ENCODE peak calls at places on chromosomes 11 and 22, in seven cellular contexts. L, X, Z, B, J, D and P are unnamed samples.

GRCh38 chr11:28674432-28675076 is 566.4 kb downstream of the METTL15 start:
- DNase-seq in B (peak), Z (peak), X (peak), J (peak), L (peak), D (peak), P (peak)

GRCh38 chr22:30675436-30675835 is 7.8 kb upstream of the DUSP18 start:
- DNase-seq in D (no peak), B (no peak), X (no peak), J (no peak), L (no peak), Z (no peak), P (no peak)

GRCh38 chr22:23781533-23781932 is 5.2 kb upstream of the SMARCB1 start:
- DNase-seq in B (peak), D (no peak), Z (peak), L (no peak), X (peak), J (no peak), P (no peak)

GRCh38 chr11:123754101-123754568 is at the start of gene OR6X1:
- DNase-seq in D (no peak), J (no peak), Z (no peak), B (no peak), L (no peak), X (no peak), P (no peak)

GRCh38 chr22:25902402-25902801 is 160.4 kb downstream of the MYO18B start:
- DNase-seq in B (no peak), J (no peak), X (no peak), Z (no peak), L (no peak), D (no peak), P (no peak)

GRCh38 chr11:74014880-74015279 is 6.0 kb upstream of the UCP3 start:
- DNase-seq in Z (no peak), B (no peak), X (no peak), J (no peak), D (no peak), L (no peak), P (no peak)

GRCh38 chr11:36492724-36493304 is 17.3 kb downstream of the TRAF6 start:
- DNase-seq in D (no peak), B (peak), L (peak), Z (peak), X (peak), J (peak), P (no peak)

GRCh38 chr22:38755155-38755910 is 465 bp downstream of the SUN2 start:
- DNase-seq in D (no peak), X (peak), B (peak), Z (peak), J (peak), L (peak), P (peak)

GRCh38 chr11:59756496-59756840 is 1.3 kb downstream of the STX3 start:
- DNase-seq in L (no peak), J (no peak), X (no peak), D (no peak), Z (no peak), B (no peak), P (no peak)

GRCh38 chr22:38111941-38112355 is 1.5 kb upstream of the BAIAP2L2 start:
- DNase-seq in J (no peak), D (no peak), Z (no peak), X (no peak), L (no peak), B (no peak), P (no peak)

GRCh38 chr11:37984991-37985390 is 1387.0 kb upstream of the RAG2 start:
- DNase-seq in Z (no peak), B (no peak), D (no peak), J (no peak), L (no peak), X (no peak), P (no peak)

GRCh38 chr11:122633219-122633829 is 22.2 kb upstream of the UBASH3B start:
- DNase-seq in L (peak), J (peak), X (peak), B (peak), D (no peak), Z (peak), P (peak)

GRCh38 chr11:124402326-124402922 is 3.6 kb upstream of the OR8B3 start:
- DNase-seq in X (peak), B (peak), D (peak), L (peak), J (peak), Z (peak), P (peak)

GRCh38 chr11:67010296-67010905 is 12.5 kb upstream of the SYT12 start:
- DNase-seq in X (no peak), B (no peak), L (no peak), J (no peak), D (no peak), Z (no peak), P (no peak)

GRCh38 chr11:61627831-61628753 is 47.2 kb upstream of the SYT7 start:
- DNase-seq in Z (peak), X (peak), B (peak), J (peak), D (no peak), L (peak), P (peak)

GRCh38 chr11:114247070-114247789 is 49.0 kb upstream of the NNMT start:
- DNase-seq in J (no peak), X (no peak), B (no peak), L (no peak), D (no peak), Z (no peak), P (no peak)

GRCh38 chr11:114250993-114251796 is 45.0 kb upstream of the NNMT start:
- DNase-seq in X (no peak), B (no peak), L (no peak), J (peak), D (no peak), Z (no peak), P (no peak)

GRCh38 chr11:114253771-114254170 is 42.4 kb upstream of the NNMT start:
- DNase-seq in Z (no peak), L (no peak), X (no peak), J (no peak), D (no peak), B (no peak), P (no peak)

GRCh38 chr11:114251797-114252327 is 44.3 kb upstream of the NNMT start:
- DNase-seq in Z (no peak), J (peak), D (no peak), B (no peak), L (no peak), X (no peak), P (peak)

DNA sequence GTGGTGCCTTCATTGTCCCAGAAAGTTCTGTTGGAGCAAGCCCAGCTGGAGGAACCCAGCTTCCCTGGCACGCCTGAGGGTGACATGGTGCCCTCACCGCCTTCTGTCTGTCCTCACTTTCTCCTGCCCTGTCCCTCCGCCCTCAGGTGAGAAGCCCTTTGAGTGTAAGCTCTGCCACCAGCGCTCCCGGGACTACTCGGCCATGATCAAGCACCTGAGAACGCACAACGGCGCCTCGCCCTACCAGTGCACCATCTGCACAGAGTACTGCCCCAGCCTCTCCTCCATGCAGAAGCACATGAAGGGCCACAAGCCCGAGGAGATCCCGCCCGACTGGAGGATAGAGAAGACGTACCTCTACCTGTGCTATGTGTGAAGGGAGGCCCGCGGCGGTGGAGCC is 46.0 kb upstream of the NNMT start:
- DNase-seq in X (no peak), B (no peak), Z (no peak), L (no peak), J (no peak), D (no peak), P (no peak)
- H2BK5ac ChIP-seq in X (no peak), B (no peak), Z (no peak), L (no peak), J (no peak), D (no peak), P (no peak)

DNA sequence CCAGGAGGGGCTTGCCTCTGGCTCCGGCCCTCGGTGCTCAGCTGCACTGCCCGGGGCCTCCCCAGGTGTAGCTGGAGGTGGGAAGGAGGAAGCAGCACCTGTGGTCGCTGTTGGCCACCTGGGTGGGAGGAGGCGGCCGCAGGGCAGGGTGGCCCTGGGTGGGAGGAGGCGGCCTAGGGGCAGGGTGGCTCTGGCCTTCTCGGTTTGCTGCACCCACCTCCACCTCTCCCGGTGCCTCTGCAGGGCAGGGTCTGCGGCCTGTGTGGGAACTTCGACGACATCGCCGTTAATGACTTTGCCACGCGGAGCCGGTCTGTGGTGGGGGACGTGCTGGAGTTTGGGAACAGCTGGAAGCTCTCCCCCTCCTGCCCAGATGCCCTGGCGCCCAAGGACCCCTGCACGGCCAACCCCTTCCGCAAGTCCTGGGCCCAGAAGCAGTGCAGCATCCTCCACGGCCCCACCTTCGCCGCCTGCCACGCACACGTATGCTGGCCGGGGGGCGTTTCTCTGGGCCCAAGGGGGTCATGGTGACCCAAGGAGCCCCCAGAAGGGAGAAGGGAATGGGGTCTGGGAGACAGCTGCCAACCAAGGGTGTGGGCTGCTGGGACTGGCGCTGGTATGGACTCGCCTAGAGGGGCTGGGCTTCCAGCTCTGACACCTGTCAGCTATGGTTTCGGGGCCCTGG is 20.6 kb downstream of the MUC5AC start:
- DNase-seq in X (no peak), L (no peak), B (no peak), J (no peak), Z (no peak), D (no peak), P (no peak)
- H3K23ac ChIP-seq in X (no peak), L (no peak), B (no peak), J (no peak), Z (no peak), D (no peak), P (no peak)

GRCh38 chr22:17928391-17928790 is 96.0 kb downstream of the MICAL3 start:
- DNase-seq in B (peak), J (no peak), L (no peak), Z (no peak), X (peak), D (no peak), P (no peak)
- H2BK5ac ChIP-seq in B (no peak), J (no peak), L (no peak), Z (no peak), X (no peak), D (no peak), P (no peak)

GRCh38 chr11:23594755-23595154 is 734.5 kb upstream of the CCDC179 start:
- DNase-seq in X (no peak), D (no peak), J (no peak), B (no peak), Z (no peak), L (no peak), P (no peak)
- H3K23ac ChIP-seq in X (no peak), D (no peak), J (no peak), B (no peak), Z (no peak), L (no peak), P (no peak)

GRCh38 chr11:6608726-6609501 is 3.1 kb downstream of the TAF10 start:
- DNase-seq in D (no peak), B (no peak), X (peak), L (no peak), Z (no peak), J (no peak), P (peak)

GRCh38 chr11:6604081-6604626 is 580 bp downstream of the ILK start:
- DNase-seq in B (peak), X (peak), J (peak), L (peak), Z (peak), D (no peak), P (peak)

GRCh38 chr11:6607190-6607635 is 3.6 kb downstream of the ILK start:
- DNase-seq in X (no peak), D (no peak), B (no peak), L (no peak), Z (no peak), J (no peak), P (no peak)

GRCh38 chr11:6608011-6608410 is 4.0 kb downstream of the TAF10 start:
- DNase-seq in Z (no peak), X (no peak), D (no peak), B (peak), L (no peak), J (no peak), P (no peak)

DNA sequence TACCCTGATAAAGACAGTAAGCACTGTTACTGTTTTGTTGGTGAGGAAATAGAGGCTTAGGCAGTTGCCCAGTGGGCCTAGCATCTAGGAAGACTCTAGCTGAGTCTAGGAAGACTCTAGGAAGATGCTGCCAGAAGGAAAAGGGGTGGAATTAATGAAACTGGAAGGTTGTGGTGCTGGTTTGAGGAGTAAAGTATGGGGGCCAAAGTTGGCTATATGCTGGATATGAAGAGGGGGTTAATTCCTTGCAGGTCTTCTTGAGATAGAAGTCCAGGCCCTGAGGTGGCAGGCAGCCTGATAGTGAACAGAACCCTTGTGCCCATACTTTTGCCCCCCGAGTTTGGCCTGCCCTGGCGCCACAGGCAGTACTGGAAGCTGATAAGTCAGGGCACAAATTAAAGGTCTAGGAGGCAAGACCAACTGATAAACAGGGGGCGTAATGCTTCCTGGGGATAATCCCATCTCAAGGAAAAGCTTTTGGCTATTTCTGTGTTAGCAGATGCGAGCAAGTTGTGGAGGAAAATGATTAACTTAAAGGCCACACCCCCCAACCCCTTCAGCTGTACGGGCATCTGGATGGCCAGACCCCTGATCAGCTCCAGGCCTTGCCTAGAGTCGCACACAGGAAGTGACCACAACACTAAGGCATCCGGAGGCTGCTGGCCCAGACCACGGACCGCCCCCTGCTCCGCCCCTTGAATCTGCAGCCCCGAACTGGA is 3.1 kb downstream of the ILK start:
- DNase-seq in B (peak), J (peak), L (peak), Z (peak), X (peak), D (peak), P (peak)
- H2BK5ac ChIP-seq in B (peak), J (peak), L (no peak), Z (peak), X (peak), D (peak), P (no peak)